ENCODE peak calls at places on chromosomes 5 and 9, in six cellular contexts. F is SK-N-SH, W is GM23338, I is HCT116, D is PC-9, K is OCI-LY7. N is an unnamed sample.

GRCh38 chr9:22037954-22038690 is 29.0 kb upstream of the CDKN2B start:
- DNase-seq in F (peak; percentile 4), W (peak; percentile 18), I (peak; percentile 33), D (peak; percentile 39), K (peak; percentile 60), N (peak; percentile 48)

GRCh38 chr5:67033893-67034605 is 162.6 kb downstream of the CD180 start:
- DNase-seq in F (no peak), W (no peak), I (no peak), D (no peak), K (no peak), N (no peak)

GRCh38 chr9:131214931-131215330 is 61.4 kb downstream of the FAM78A start:
- DNase-seq in F (no peak), W (no peak), I (no peak), D (no peak), K (no peak), N (no peak)

GRCh38 chr5:5198815-5199214 is 58.7 kb downstream of the ADAMTS16 start:
- DNase-seq in F (no peak), W (no peak), I (no peak), D (no peak), K (no peak), N (no peak)

GRCh38 chr5:152380415-152381123 is 24.5 kb downstream of the NMUR2 start:
- DNase-seq in F (no peak), W (no peak), I (no peak), D (no peak), K (no peak), N (no peak)

GRCh38 chr5:93421987-93422391 is 159.0 kb downstream of the NR2F1-AS1 start:
- DNase-seq in F (peak; percentile 38), W (peak; percentile 45), I (no peak), D (no peak), K (no peak), N (no peak)

GRCh38 chr5:52964138-52964537 is 25.0 kb upstream of the ITGA2 start:
- DNase-seq in F (no peak), W (no peak), I (no peak), D (no peak), K (no peak), N (peak; percentile 33)

GRCh38 chr9:124574944-124575343 is 67.7 kb upstream of the NR5A1 start:
- DNase-seq in F (no peak), W (no peak), I (peak; percentile 98), D (no peak), K (no peak), N (peak; percentile 80)

GRCh38 chr9:77667151-77667550 is 19.0 kb upstream of the GNA14 start:
- DNase-seq in F (no peak), W (no peak), I (no peak), D (no peak), K (no peak), N (no peak)

GRCh38 chr9:73152445-73152844 is 780 bp downstream of the ANXA1 start:
- DNase-seq in F (no peak), W (peak; percentile 41), I (no peak), D (no peak), K (no peak), N (peak; percentile 71)

GRCh38 chr9:109478665-109479380 is 19.3 kb downstream of the PTPN3 start:
- DNase-seq in F (no peak), W (no peak), I (no peak), D (no peak), K (no peak), N (no peak)

GRCh38 chr5:35828092-35828598 is 28.5 kb upstream of the IL7R start:
- DNase-seq in F (no peak), W (no peak), I (no peak), D (no peak), K (no peak), N (no peak)

GRCh38 chr9:92147854-92148184 is 32.6 kb upstream of the SPTLC1 start:
- DNase-seq in F (no peak), W (no peak), I (no peak), D (no peak), K (no peak), N (no peak)

GRCh38 chr5:106415541-106415940 is 1255.2 kb downstream of the EFNA5 start:
- DNase-seq in F (no peak), W (no peak), I (no peak), D (peak; percentile 79), K (no peak), N (peak; percentile 55)

GRCh38 chr5:134245101-134245604 is 19.3 kb upstream of the PPP2CA start:
- DNase-seq in F (no peak), W (peak; percentile 52), I (no peak), D (peak; percentile 91), K (no peak), N (peak; percentile 93)

GRCh38 chr5:168372351-168372946 is 81.0 kb downstream of the WWC1 start:
- DNase-seq in F (no peak), W (no peak), I (no peak), D (no peak), K (peak; percentile 3), N (no peak)

GRCh38 chr9:69882998-69883565 is 62.5 kb downstream of the CFAP95 start:
- DNase-seq in F (no peak), W (no peak), I (no peak), D (no peak), K (no peak), N (no peak)

GRCh38 chr9:111648066-111648465 is 13.3 kb upstream of the GNG10 start:
- DNase-seq in F (no peak), W (no peak), I (no peak), D (no peak), K (no peak), N (no peak)

GRCh38 chr9:134967547-134967930 is 49.8 kb upstream of the FCN1 start:
- DNase-seq in F (peak; percentile 60), W (no peak), I (no peak), D (no peak), K (no peak), N (no peak)

GRCh38 chr5:74232281-74232680 is 408.2 kb downstream of the ENC1 start:
- DNase-seq in F (no peak), W (no peak), I (no peak), D (peak; percentile 71), K (no peak), N (peak; percentile 77)

GRCh38 chr9:22100626-22101025 is 91.5 kb upstream of the CDKN2B start:
- DNase-seq in F (no peak), W (peak; percentile 60), I (peak; percentile 32), D (no peak), K (peak; percentile 9), N (no peak)

GRCh38 chr5:80641353-80641752 is 13.1 kb upstream of the MSH3 start:
- DNase-seq in F (no peak), W (no peak), I (no peak), D (no peak), K (no peak), N (no peak)

GRCh38 chr5:149326611-149327010 is 18.7 kb upstream of the GRPEL2 start:
- DNase-seq in F (no peak), W (no peak), I (no peak), D (no peak), K (no peak), N (peak; percentile 66)

GRCh38 chr5:38060354-38060753 is 198.0 kb upstream of the EGFLAM start:
- DNase-seq in F (no peak), W (no peak), I (no peak), D (no peak), K (no peak), N (peak; percentile 58)

GRCh38 chr9:29966247-29966646 is 2393.0 kb upstream of the C9orf72 start:
- DNase-seq in F (no peak), W (no peak), I (no peak), D (no peak), K (no peak), N (peak; percentile 35)

GRCh38 chr9:69265891-69266290 is 59.1 kb upstream of the ENTREP1 start:
- DNase-seq in F (no peak), W (peak; percentile 19), I (no peak), D (no peak), K (no peak), N (peak; percentile 6)

GRCh38 chr9:27192291-27192960 is 83.4 kb downstream of the TEK start:
- DNase-seq in F (no peak), W (no peak), I (no peak), D (no peak), K (no peak), N (no peak)

GRCh38 chr9:135073081-135073740 is 14.3 kb upstream of the OLFM1 start:
- DNase-seq in F (no peak), W (no peak), I (no peak), D (no peak), K (no peak), N (no peak)

GRCh38 chr9:89808801-89809200 is 204.0 kb downstream of the GADD45G start:
- DNase-seq in F (no peak), W (no peak), I (no peak), D (no peak), K (no peak), N (no peak)

GRCh38 chr9:89493671-89494070 is 4.2 kb downstream of the SEMA4D start:
- DNase-seq in F (no peak), W (peak; percentile 39), I (no peak), D (no peak), K (no peak), N (no peak)

GRCh38 chr9:80605129-80605528 is 1033.4 kb downstream of the TLE4 start:
- DNase-seq in F (peak; percentile 4), W (peak; percentile 62), I (no peak), D (peak; percentile 37), K (no peak), N (peak; percentile 49)

DNA sequence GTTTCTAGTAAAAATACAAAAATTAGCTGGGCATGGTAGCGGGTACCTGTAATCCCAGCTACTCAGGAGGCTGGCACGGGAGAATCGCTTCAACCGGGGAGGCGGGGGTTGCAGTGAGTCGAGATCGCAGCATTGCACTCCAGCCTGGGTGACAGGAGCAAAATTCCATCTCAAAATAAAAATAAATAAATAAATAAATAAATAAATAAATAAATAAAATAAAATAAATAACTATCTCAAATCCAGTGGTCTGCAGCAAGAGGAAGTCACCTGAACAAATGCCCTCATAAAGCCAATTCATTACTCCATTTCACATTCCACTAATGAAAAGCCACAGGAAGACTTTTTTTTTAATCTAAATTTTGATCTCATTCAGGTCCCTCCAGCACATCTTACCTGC is 114.2 kb downstream of the EFNA5 start:
- DNase-seq in F (no peak), W (no peak), I (no peak), D (no peak), K (no peak), N (no peak)
- H3K4me1 ChIP-seq in F (peaks cover 12% of the 10 kb centered on the region), W (peaks cover 25% of the 10 kb centered on the region), I (peaks cover 6% of the 10 kb centered on the region), D (peaks cover 65% of the 10 kb centered on the region), K (peaks cover 48% of the 10 kb centered on the region), N (peaks cover 36% of the 10 kb centered on the region)

GRCh38 chr5:169956756-169957155 is 23.5 kb downstream of the INSYN2B start:
- DNase-seq in F (no peak), W (no peak), I (no peak), D (no peak), K (no peak), N (peak; percentile 32)
- H3K9me2 ChIP-seq in F (no peaks in the 10 kb centered on the region), W (no peaks in the 10 kb centered on the region), I (no peaks in the 10 kb centered on the region), D (no peaks in the 10 kb centered on the region), K (no peaks in the 10 kb centered on the region), N (no peaks in the 10 kb centered on the region)

GRCh38 chr5:81848368-81848767 is 97.5 kb upstream of the SSBP2 start:
- DNase-seq in F (no peak), W (no peak), I (no peak), D (no peak), K (no peak), N (no peak)
- H3K4me1 ChIP-seq in F (peaks cover 29% of the 10 kb centered on the region), W (peaks cover 32% of the 10 kb centered on the region), I (peaks cover 23% of the 10 kb centered on the region), D (peaks cover 42% of the 10 kb centered on the region), K (peaks cover 30% of the 10 kb centered on the region), N (peaks cover 11% of the 10 kb centered on the region)

DNA sequence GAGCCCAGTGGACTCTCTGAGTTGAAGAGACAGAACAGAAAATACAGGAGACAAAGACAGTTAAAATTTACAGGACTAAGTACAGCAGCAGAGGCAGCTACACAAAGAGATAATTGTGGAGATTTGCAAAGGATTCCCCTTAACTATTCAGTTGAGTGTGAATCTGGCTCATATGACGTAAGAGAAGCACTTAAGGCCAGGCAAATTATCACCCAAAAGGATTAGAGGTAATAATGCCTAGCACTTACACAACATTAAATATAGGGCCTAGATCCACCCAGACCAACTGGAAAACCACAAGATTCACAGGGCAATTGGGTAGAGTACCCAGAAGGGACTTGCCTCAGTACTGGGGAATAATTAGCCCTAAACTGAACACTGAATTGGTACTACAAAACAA is 41.3 kb downstream of the ADAMTS6 start:
- DNase-seq in F (no peak), W (no peak), I (no peak), D (no peak), K (no peak), N (no peak)
- H3K9me2 ChIP-seq in F (no peaks in the 10 kb centered on the region), W (no peaks in the 10 kb centered on the region), I (no peaks in the 10 kb centered on the region), D (no peaks in the 10 kb centered on the region), K (no peaks in the 10 kb centered on the region), N (no peaks in the 10 kb centered on the region)

N was measured in PC-3.